ENCODE peak calls at places on chromosomes 2 and 18, in seven cellular contexts. V is GM23248, J is HCT116, F is SK-N-SH, C is GM23338, X is hepatocyte, L is OCI-LY7. K is an unnamed sample.

GRCh38 chr2:135997380-135997779 is 12.0 kb upstream of the DARS1 start:
- DNase-seq in X (peak; percentile 34), C (peak; percentile 91), F (peak; percentile 83), L (peak; percentile 77), J (no peak), V (no peak), K (no peak)

GRCh38 chr2:233331536-233331935 is 22.8 kb upstream of the DGKD start:
- DNase-seq in C (no peak), F (no peak), V (no peak), L (peak; percentile 93), J (no peak), X (no peak), K (peak; percentile 51)

GRCh38 chr2:55719852-55720251 is 26.2 kb upstream of the PNPT1 start:
- DNase-seq in F (no peak), X (no peak), C (no peak), L (no peak), V (no peak), J (no peak), K (no peak)

GRCh38 chr18:25743661-25744151 is 346.7 kb downstream of the SS18 start:
- DNase-seq in V (no peak), C (peak; percentile 79), L (no peak), X (no peak), F (no peak), J (no peak), K (no peak)

GRCh38 chr2:163345795-163346573 is 389.8 kb downstream of the FIGN start:
- DNase-seq in C (peak; percentile 81), L (peak; percentile 59), X (peak; percentile 77), F (peak; percentile 49), V (peak; percentile 69), J (peak; percentile 55), K (peak; percentile 80)

GRCh38 chr18:79621501-79621900 is 58.1 kb upstream of the CTDP1 start:
- DNase-seq in F (no peak), C (no peak), J (no peak), X (no peak), L (no peak), V (no peak), K (no peak)

GRCh38 chr2:158088093-158088492 is 13.6 kb upstream of the UPP2 start:
- DNase-seq in V (no peak), F (no peak), X (no peak), L (no peak), C (no peak), J (no peak), K (no peak)

GRCh38 chr18:61669320-61669719 is 223.5 kb downstream of the RNF152 start:
- DNase-seq in L (no peak), X (no peak), J (no peak), F (no peak), V (peak; percentile 75), C (no peak), K (no peak)

GRCh38 chr2:135169900-135170753 is 118.0 kb downstream of the RAB3GAP1 start:
- DNase-seq in V (no peak), C (no peak), J (no peak), L (no peak), X (no peak), F (no peak), K (peak; percentile 55)

GRCh38 chr18:35345460-35345921 is 1.3 kb upstream of the ZNF24 start:
- DNase-seq in X (peak; percentile 41), F (no peak), V (no peak), J (no peak), C (peak; percentile 34), L (peak; percentile 53), K (no peak)

GRCh38 chr2:57373530-57373929 is 673.1 kb upstream of the VRK2 start:
- DNase-seq in C (no peak), X (no peak), V (peak; percentile 82), J (peak; percentile 70), L (no peak), F (no peak), K (no peak)

GRCh38 chr2:238158807-238159539 is at the start of gene ERFE:
- DNase-seq in C (peak; percentile 81), L (peak; percentile 70), J (no peak), F (peak; percentile 96), X (peak; percentile 79), V (peak; percentile 69), K (peak; percentile 56)

GRCh38 chr2:131566371-131566770 is 38.7 kb downstream of the CCDC74A start:
- DNase-seq in J (no peak), C (no peak), X (no peak), V (no peak), F (no peak), L (no peak), K (no peak)

GRCh38 chr2:164719996-164720941 is 99.0 kb upstream of the GRB14 start:
- DNase-seq in C (no peak), J (no peak), V (peak; percentile 59), X (no peak), F (peak; percentile 4), L (no peak), K (no peak)

GRCh38 chr2:11492244-11492643 is 26.3 kb upstream of the E2F6 start:
- DNase-seq in V (no peak), F (peak; percentile 46), L (no peak), X (no peak), J (no peak), C (no peak), K (no peak)

GRCh38 chr2:118668431-118669424 is 178.7 kb downstream of the EN1 start:
- DNase-seq in L (no peak), C (no peak), X (peak; percentile 21), J (peak; percentile 16), F (no peak), V (peak; percentile 98), K (no peak)

GRCh38 chr2:48420512-48421197 is 109.3 kb upstream of the STON1 start:
- DNase-seq in F (peak; percentile 92), V (peak; percentile 98), L (peak; percentile 80), X (peak; percentile 92), J (peak; percentile 70), C (peak; percentile 94), K (peak; percentile 82)

GRCh38 chr2:39306626-39307025 is 62.9 kb upstream of the CDKL4 start:
- DNase-seq in J (no peak), F (peak; percentile 10), L (no peak), V (no peak), X (no peak), C (no peak), K (no peak)

GRCh38 chr18:61554117-61554776 is 221.0 kb downstream of the CDH20 start:
- DNase-seq in X (no peak), V (no peak), J (no peak), C (peak; percentile 22), L (no peak), F (no peak), K (no peak)

GRCh38 chr2:53508667-53509066 is 258.9 kb upstream of the CHAC2 start:
- DNase-seq in V (peak; percentile 15), J (no peak), C (peak; percentile 60), F (no peak), X (no peak), L (no peak), K (no peak)

DNA sequence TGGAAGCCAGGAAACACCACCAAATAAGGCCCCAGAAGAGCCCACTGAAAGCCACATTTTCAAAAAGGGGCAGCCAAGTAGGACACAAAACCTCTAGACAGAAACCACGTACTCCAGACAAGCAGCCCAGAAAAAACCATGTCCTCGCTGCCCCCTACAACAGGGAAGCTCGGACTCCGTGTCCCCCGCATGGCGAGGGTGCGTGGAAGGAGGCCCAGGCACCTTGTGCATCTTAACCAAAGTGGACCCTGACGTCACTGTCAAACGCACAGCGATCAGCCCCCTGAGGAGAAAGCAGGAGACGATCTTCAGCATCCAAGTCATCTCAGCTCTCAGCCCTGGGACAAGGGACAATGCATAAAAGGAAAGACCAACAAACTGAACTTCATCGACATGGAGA is 168.4 kb downstream of the EIPR1 start:
- DNase-seq in X (no peak), V (no peak), C (no peak), L (no peak), F (no peak), J (no peak), K (no peak)
- H3K9me2 ChIP-seq in X (no peaks in the 10 kb centered on the region), V (no peaks in the 10 kb centered on the region), C (no peaks in the 10 kb centered on the region), L (no peaks in the 10 kb centered on the region), F (no peaks in the 10 kb centered on the region), J (no peaks in the 10 kb centered on the region), K (no peaks in the 10 kb centered on the region)

DNA sequence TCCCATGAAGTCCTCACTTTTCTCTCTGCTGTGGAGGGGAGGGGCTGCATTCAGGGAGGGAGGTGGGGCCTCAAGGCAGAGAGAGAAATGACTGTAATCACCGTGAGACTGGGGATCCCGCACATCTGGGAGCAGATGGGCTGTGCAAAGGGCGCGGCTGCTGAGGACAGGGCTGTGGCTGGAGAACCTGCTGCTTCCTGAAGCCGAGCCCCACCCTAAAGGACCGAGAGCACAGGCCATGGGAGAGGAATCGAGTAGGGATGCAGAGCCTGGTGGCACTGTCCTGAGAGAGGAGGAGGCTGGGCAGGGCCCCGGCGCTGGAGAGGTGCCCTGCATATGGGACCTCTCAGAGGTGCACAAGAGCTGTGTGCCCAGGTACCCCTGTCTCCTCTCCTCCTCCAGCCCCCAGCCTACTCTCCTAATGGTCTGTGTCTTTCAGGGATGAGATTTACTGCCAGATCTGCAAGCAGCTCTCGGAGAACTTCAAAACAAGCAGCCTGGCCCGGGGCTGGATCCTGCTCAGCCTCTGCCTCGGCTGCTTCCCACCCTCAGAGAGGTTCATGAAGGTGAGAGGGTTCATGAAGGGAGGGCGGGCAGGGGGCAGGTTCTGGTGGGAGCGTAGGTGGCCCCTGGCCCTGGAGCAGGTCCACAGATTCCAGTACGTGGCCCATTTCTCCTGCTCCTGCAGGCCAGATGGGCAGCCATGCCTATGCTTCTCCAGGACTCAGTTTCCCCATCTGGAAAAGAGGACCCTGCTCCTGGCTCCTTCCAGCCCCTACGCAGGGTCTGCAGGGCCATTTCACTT is 25.9 kb upstream of the GPR17 start:
- DNase-seq in J (no peak), C (no peak), L (no peak), X (peak; percentile 3), V (no peak), F (peak; percentile 29), K (no peak)
- TF ChIP-seq EZH2phosphoT487 in J (no peak), C (no peak), L (no peak), X (no peak), V (no peak), F (no peak), K (no peak)

GRCh38 chr2:109523121-109523520 is 90.6 kb downstream of the SEPTIN10 start:
- DNase-seq in L (no peak), X (no peak), V (no peak), J (no peak), F (no peak), C (no peak), K (no peak)
- H3K9me2 ChIP-seq in L (no peaks in the 10 kb centered on the region), X (no peaks in the 10 kb centered on the region), V (no peaks in the 10 kb centered on the region), J (no peaks in the 10 kb centered on the region), F (no peaks in the 10 kb centered on the region), C (no peaks in the 10 kb centered on the region), K (no peaks in the 10 kb centered on the region)

DNA sequence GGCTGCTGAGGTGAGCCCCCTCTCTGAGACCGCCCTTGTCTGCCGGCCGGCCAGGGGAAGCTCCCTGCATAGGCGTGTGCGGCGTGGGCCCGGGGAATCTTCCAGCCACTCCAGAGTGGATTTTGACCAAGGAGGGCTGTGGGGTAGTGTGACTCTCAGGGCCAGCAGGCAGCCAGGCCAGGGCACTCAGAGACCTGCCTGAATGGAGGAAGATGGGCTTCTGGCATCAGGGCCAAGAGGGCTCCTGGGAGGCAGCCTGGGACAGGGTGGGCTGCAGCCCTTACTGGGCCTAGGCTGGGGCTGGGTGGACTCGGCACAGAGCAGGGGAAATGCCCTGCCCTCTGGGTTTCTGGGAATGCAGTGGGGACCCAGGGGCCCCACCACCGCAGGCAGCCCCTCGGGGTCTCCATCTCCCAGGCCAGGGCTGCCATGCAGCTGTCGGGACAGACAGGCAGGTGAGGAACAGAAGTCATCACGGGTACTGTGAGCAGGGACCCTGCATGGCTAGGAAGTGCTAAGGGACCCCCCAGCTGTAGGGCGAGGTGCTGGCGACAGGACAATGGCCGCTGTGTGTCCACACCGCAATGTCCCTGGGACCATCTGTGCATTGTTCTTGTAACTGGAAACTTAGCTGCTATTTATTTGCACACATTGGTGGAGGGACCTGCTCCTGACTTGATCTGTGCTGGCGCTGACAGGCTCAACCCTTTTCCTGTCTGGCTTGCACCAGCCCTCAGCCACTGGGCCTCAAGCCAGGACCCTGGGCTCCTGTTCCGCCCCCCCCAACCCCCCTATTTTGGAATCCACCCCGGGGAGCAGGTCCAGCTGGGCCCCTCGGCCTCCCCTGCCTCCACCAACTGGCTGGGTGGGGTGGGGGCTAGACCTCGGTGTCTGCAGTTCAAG is 4.1 kb downstream of the PDCD1 start:
- DNase-seq in X (no peak), F (peak; percentile 62), L (no peak), J (no peak), C (no peak), V (no peak), K (no peak)
- TF ChIP-seq EZH2phosphoT487 in X (no peak), F (no peak), L (no peak), J (no peak), C (no peak), V (no peak), K (no peak)

K was measured in MM.1S.